ENCODE peak calls at places on chromosomes 3 and 15, in eight cellular contexts. One of them, this sample, is unnamed.

GRCh38 chr15:60093273-60094067 is 89.4 kb downstream of the FOXB1 start:
- DNase-seq in uterus: no peak
- DNase-seq in heart left ventricle: no peak
- DNase-seq in adrenal gland: no peak
- DNase-seq in testis: no peak
- DNase-seq in H54: no peak
- DNase-seq in endothelial cell of umbilical vein: no peak
- DNase-seq in ovary: no peak
- DNase-seq in this sample: no peak

GRCh38 chr3:18378218-18378617 is 46.9 kb downstream of the SATB1 start:
- DNase-seq in uterus: no peak
- DNase-seq in heart left ventricle: no peak
- DNase-seq in H54: no peak
- DNase-seq in testis: no peak
- DNase-seq in adrenal gland: no peak
- DNase-seq in ovary: no peak
- DNase-seq in endothelial cell of umbilical vein: no peak
- DNase-seq in this sample: no peak

GRCh38 chr3:107598926-107599754 is 76.4 kb downstream of the BBX start:
- DNase-seq in heart left ventricle: peak; percentile 57
- DNase-seq in adrenal gland: no peak
- DNase-seq in uterus: peak; percentile 22
- DNase-seq in H54: no peak
- DNase-seq in testis: peak; percentile 63
- DNase-seq in ovary: no peak
- DNase-seq in endothelial cell of umbilical vein: peak; percentile 84
- DNase-seq in this sample: peak; percentile 86

GRCh38 chr3:95134693-95135375 is 1072.0 kb downstream of the NSUN3 start:
- DNase-seq in adrenal gland: no peak
- DNase-seq in H54: no peak
- DNase-seq in heart left ventricle: no peak
- DNase-seq in ovary: no peak
- DNase-seq in testis: no peak
- DNase-seq in endothelial cell of umbilical vein: no peak
- DNase-seq in uterus: no peak
- DNase-seq in this sample: no peak

GRCh38 chr3:40913192-40913591 is 286.1 kb upstream of the CTNNB1 start:
- DNase-seq in ovary: no peak
- DNase-seq in endothelial cell of umbilical vein: no peak
- DNase-seq in uterus: no peak
- DNase-seq in H54: no peak
- DNase-seq in testis: no peak
- DNase-seq in heart left ventricle: no peak
- DNase-seq in adrenal gland: no peak
- DNase-seq in this sample: no peak

GRCh38 chr3:46208167-46208704 is at the start of gene CCR1:
- DNase-seq in H54: no peak
- DNase-seq in testis: peak; percentile 54
- DNase-seq in heart left ventricle: peak; percentile 29
- DNase-seq in ovary: no peak
- DNase-seq in uterus: no peak
- DNase-seq in endothelial cell of umbilical vein: no peak
- DNase-seq in adrenal gland: no peak
- DNase-seq in this sample: peak; percentile 87

GRCh38 chr3:52526151-52526561 is 7.5 kb downstream of the NT5DC2 start:
- DNase-seq in testis: no peak
- DNase-seq in uterus: peak; percentile 13
- DNase-seq in H54: no peak
- DNase-seq in ovary: peak; percentile 29
- DNase-seq in adrenal gland: no peak
- DNase-seq in heart left ventricle: no peak
- DNase-seq in endothelial cell of umbilical vein: no peak
- DNase-seq in this sample: peak; percentile 54

GRCh38 chr3:65945480-65945879 is 93.2 kb downstream of the MAGI1 start:
- DNase-seq in heart left ventricle: no peak
- DNase-seq in H54: no peak
- DNase-seq in uterus: no peak
- DNase-seq in testis: no peak
- DNase-seq in ovary: no peak
- DNase-seq in adrenal gland: no peak
- DNase-seq in endothelial cell of umbilical vein: no peak
- DNase-seq in this sample: no peak

GRCh38 chr3:29889230-29889629 is 608.4 kb downstream of the RBMS3 start:
- DNase-seq in ovary: no peak
- DNase-seq in adrenal gland: no peak
- DNase-seq in heart left ventricle: no peak
- DNase-seq in endothelial cell of umbilical vein: no peak
- DNase-seq in uterus: no peak
- DNase-seq in H54: no peak
- DNase-seq in testis: no peak
- DNase-seq in this sample: no peak

GRCh38 chr3:10964537-10965167 is 27.9 kb upstream of the SLC6A1 start:
- DNase-seq in heart left ventricle: no peak
- DNase-seq in uterus: no peak
- DNase-seq in adrenal gland: no peak
- DNase-seq in endothelial cell of umbilical vein: peak; percentile 15
- DNase-seq in ovary: no peak
- DNase-seq in testis: peak; percentile 36
- DNase-seq in H54: peak; percentile 25
- DNase-seq in this sample: no peak

GRCh38 chr3:129616291-129616690 is 9.8 kb upstream of the PLXND1 start:
- DNase-seq in uterus: no peak
- DNase-seq in H54: no peak
- DNase-seq in heart left ventricle: no peak
- DNase-seq in adrenal gland: peak; percentile 19
- DNase-seq in endothelial cell of umbilical vein: no peak
- DNase-seq in testis: no peak
- DNase-seq in ovary: no peak
- DNase-seq in this sample: peak; percentile 70

GRCh38 chr3:104102386-104102785 is 1264.3 kb upstream of the ALCAM start:
- DNase-seq in uterus: no peak
- DNase-seq in H54: peak; percentile 4
- DNase-seq in adrenal gland: no peak
- DNase-seq in testis: peak; percentile 35
- DNase-seq in ovary: no peak
- DNase-seq in endothelial cell of umbilical vein: peak; percentile 60
- DNase-seq in heart left ventricle: no peak
- DNase-seq in this sample: no peak

GRCh38 chr3:86244897-86245296 is 746.1 kb downstream of the VGLL3 start:
- DNase-seq in ovary: no peak
- DNase-seq in testis: no peak
- DNase-seq in uterus: no peak
- DNase-seq in endothelial cell of umbilical vein: no peak
- DNase-seq in H54: no peak
- DNase-seq in adrenal gland: no peak
- DNase-seq in heart left ventricle: no peak
- DNase-seq in this sample: no peak

GRCh38 chr3:115937054-115937453 is 313.7 kb downstream of the GAP43 start:
- DNase-seq in uterus: no peak
- DNase-seq in ovary: no peak
- DNase-seq in endothelial cell of umbilical vein: no peak
- DNase-seq in adrenal gland: no peak
- DNase-seq in testis: no peak
- DNase-seq in heart left ventricle: no peak
- DNase-seq in H54: no peak
- DNase-seq in this sample: no peak

GRCh38 chr3:37779289-37780152 is 82.2 kb upstream of the CTDSPL start:
- DNase-seq in heart left ventricle: peak; percentile 51
- DNase-seq in adrenal gland: peak; percentile 40
- DNase-seq in ovary: no peak
- DNase-seq in H54: peak; percentile 50
- DNase-seq in uterus: peak; percentile 50
- DNase-seq in endothelial cell of umbilical vein: peak; percentile 76
- DNase-seq in testis: no peak
- DNase-seq in this sample: no peak

GRCh38 chr3:12338595-12339546 is 50.0 kb downstream of the PPARG start:
- DNase-seq in testis: no peak
- DNase-seq in heart left ventricle: no peak
- DNase-seq in uterus: no peak
- DNase-seq in ovary: no peak
- DNase-seq in endothelial cell of umbilical vein: no peak
- DNase-seq in adrenal gland: no peak
- DNase-seq in H54: no peak
- DNase-seq in this sample: no peak

GRCh38 chr3:128278761-128279593 is 125.7 kb downstream of the EEFSEC start:
- DNase-seq in endothelial cell of umbilical vein: peak; percentile 70
- DNase-seq in uterus: peak; percentile 87
- DNase-seq in adrenal gland: peak; percentile 33
- DNase-seq in testis: peak; percentile 60
- DNase-seq in heart left ventricle: peak; percentile 75
- DNase-seq in ovary: peak; percentile 94
- DNase-seq in H54: no peak
- DNase-seq in this sample: peak; percentile 76

GRCh38 chr3:96619475-96619874 is 194.9 kb upstream of the EPHA6 start:
- DNase-seq in heart left ventricle: no peak
- DNase-seq in ovary: no peak
- DNase-seq in H54: no peak
- DNase-seq in adrenal gland: no peak
- DNase-seq in uterus: no peak
- DNase-seq in testis: no peak
- DNase-seq in endothelial cell of umbilical vein: no peak
- DNase-seq in this sample: peak; percentile 58

GRCh38 chr15:62125763-62126162 is 39.3 kb downstream of the C2CD4B start:
- DNase-seq in endothelial cell of umbilical vein: peak; percentile 91
- DNase-seq in adrenal gland: no peak
- DNase-seq in testis: peak; percentile 65
- DNase-seq in H54: no peak
- DNase-seq in uterus: no peak
- DNase-seq in heart left ventricle: peak; percentile 32
- DNase-seq in ovary: no peak
- DNase-seq in this sample: no peak

GRCh38 chr15:73624530-73624929 is 8.7 kb downstream of the NPTN start:
- DNase-seq in heart left ventricle: no peak
- DNase-seq in ovary: no peak
- DNase-seq in testis: no peak
- DNase-seq in H54: no peak
- DNase-seq in adrenal gland: no peak
- DNase-seq in uterus: no peak
- DNase-seq in endothelial cell of umbilical vein: no peak
- DNase-seq in this sample: no peak

GRCh38 chr3:49466047-49466446 is 4.0 kb upstream of the DAG1 start:
- DNase-seq in uterus: no peak
- DNase-seq in heart left ventricle: no peak
- DNase-seq in H54: no peak
- DNase-seq in endothelial cell of umbilical vein: no peak
- DNase-seq in adrenal gland: no peak
- DNase-seq in ovary: no peak
- DNase-seq in testis: no peak
- DNase-seq in this sample: no peak
- TF ChIP-seq POLR2A in uterus: no peak
- TF ChIP-seq POLR2A in heart left ventricle: no peak
- TF ChIP-seq POLR2A in H54: no peak
- TF ChIP-seq POLR2A in endothelial cell of umbilical vein: no peak
- TF ChIP-seq POLR2A in adrenal gland: no peak
- TF ChIP-seq POLR2A in ovary: no peak
- TF ChIP-seq POLR2A in testis: no peak
- TF ChIP-seq POLR2A in this sample: no peak

GRCh38 chr3:182979719-182980191 is 583 bp downstream of the DCUN1D1 start:
- DNase-seq in endothelial cell of umbilical vein: peak; percentile 32
- DNase-seq in uterus: peak; percentile 24
- DNase-seq in H54: peak; percentile 33
- DNase-seq in adrenal gland: peak; percentile 37
- DNase-seq in ovary: peak; percentile 49
- DNase-seq in testis: peak; percentile 39
- DNase-seq in heart left ventricle: peak; percentile 32
- DNase-seq in this sample: no peak

GRCh38 chr3:182981038-182981380 is 671 bp upstream of the DCUN1D1 start:
- DNase-seq in heart left ventricle: peak; percentile 20
- DNase-seq in ovary: peak; percentile 49
- DNase-seq in uterus: peak; percentile 21
- DNase-seq in adrenal gland: peak; percentile 27
- DNase-seq in testis: peak; percentile 26
- DNase-seq in endothelial cell of umbilical vein: no peak
- DNase-seq in H54: no peak
- DNase-seq in this sample: peak; percentile 80

GRCh38 chr3:182979103-182979697 is 1.1 kb downstream of the DCUN1D1 start:
- DNase-seq in H54: no peak
- DNase-seq in adrenal gland: no peak
- DNase-seq in testis: no peak
- DNase-seq in heart left ventricle: no peak
- DNase-seq in endothelial cell of umbilical vein: peak; percentile 34
- DNase-seq in uterus: no peak
- DNase-seq in ovary: no peak
- DNase-seq in this sample: no peak

GRCh38 chr3:182978387-182978786 is 2.0 kb downstream of the DCUN1D1 start:
- DNase-seq in heart left ventricle: no peak
- DNase-seq in testis: no peak
- DNase-seq in ovary: no peak
- DNase-seq in endothelial cell of umbilical vein: no peak
- DNase-seq in adrenal gland: no peak
- DNase-seq in uterus: no peak
- DNase-seq in H54: no peak
- DNase-seq in this sample: no peak

GRCh38 chr3:182980204-182981037 is at the start of gene DCUN1D1:
- DNase-seq in H54: peak; percentile 98
- DNase-seq in uterus: peak; percentile 86
- DNase-seq in adrenal gland: peak; percentile 93
- DNase-seq in heart left ventricle: peak; percentile 92
- DNase-seq in testis: peak; percentile 88
- DNase-seq in ovary: peak; percentile 92
- DNase-seq in endothelial cell of umbilical vein: peak; percentile 82
- DNase-seq in this sample: peak; percentile 98
- TF ChIP-seq POLR2A in H54: peak; percentile 74
- TF ChIP-seq POLR2A in uterus: peak; percentile 75
- TF ChIP-seq POLR2A in adrenal gland: peak; percentile 80
- TF ChIP-seq POLR2A in heart left ventricle: peak; percentile 68
- TF ChIP-seq POLR2A in testis: no peak
- TF ChIP-seq POLR2A in ovary: peak; percentile 36
- TF ChIP-seq POLR2A in endothelial cell of umbilical vein: peak; percentile 63
- TF ChIP-seq POLR2A in this sample: peak; percentile 48

GRCh38 chr3:114308830-114309229 is 15.0 kb downstream of the TIGIT start:
- DNase-seq in adrenal gland: no peak
- DNase-seq in heart left ventricle: no peak
- DNase-seq in ovary: no peak
- DNase-seq in uterus: no peak
- DNase-seq in endothelial cell of umbilical vein: no peak
- DNase-seq in H54: no peak
- DNase-seq in testis: no peak
- DNase-seq in this sample: peak; percentile 86
- TF ChIP-seq POLR2A in adrenal gland: no peak
- TF ChIP-seq POLR2A in heart left ventricle: no peak
- TF ChIP-seq POLR2A in ovary: no peak
- TF ChIP-seq POLR2A in uterus: no peak
- TF ChIP-seq POLR2A in endothelial cell of umbilical vein: no peak
- TF ChIP-seq POLR2A in H54: no peak
- TF ChIP-seq POLR2A in testis: no peak
- TF ChIP-seq POLR2A in this sample: no peak

DNA sequence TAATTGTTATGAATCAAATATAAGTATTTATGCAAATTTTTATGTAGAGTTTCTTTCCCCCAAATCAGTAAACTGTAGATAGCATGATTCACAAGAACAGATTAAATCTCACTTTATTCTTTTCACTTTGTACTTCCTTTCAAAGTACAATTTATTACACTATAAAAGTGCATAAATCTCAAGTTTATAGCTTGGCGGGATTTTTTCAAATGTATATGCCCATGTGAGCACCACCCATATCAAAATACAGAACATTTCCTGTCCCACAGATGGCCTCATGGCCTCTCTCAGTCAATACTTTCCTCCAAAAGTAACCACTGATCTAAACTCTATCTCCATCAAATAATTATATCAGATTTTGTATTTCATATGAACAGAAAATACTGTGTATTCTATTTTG is 196.1 kb upstream of the THRB start:
- DNase-seq in heart left ventricle: no peak
- DNase-seq in adrenal gland: no peak
- DNase-seq in H54: no peak
- DNase-seq in uterus: no peak
- DNase-seq in ovary: no peak
- DNase-seq in testis: no peak
- DNase-seq in endothelial cell of umbilical vein: no peak
- DNase-seq in this sample: no peak
- TF ChIP-seq POLR2A in heart left ventricle: no peak
- TF ChIP-seq POLR2A in adrenal gland: no peak
- TF ChIP-seq POLR2A in H54: no peak
- TF ChIP-seq POLR2A in uterus: no peak
- TF ChIP-seq POLR2A in ovary: no peak
- TF ChIP-seq POLR2A in testis: no peak
- TF ChIP-seq POLR2A in endothelial cell of umbilical vein: no peak
- TF ChIP-seq POLR2A in this sample: no peak